ENCODE peak calls at places on chromosomes 7 and 10, in ten cellular contexts. F, S, Y, O, H, R, U, V, Q and A are unnamed samples.
A peak's percentile ranks its signal among the peaks of the same experiment; 100 is the strongest.

GRCh38 chr7:102197161-102197560 is 89.5 kb upstream of the SH2B2 start:
- DNase-seq in F (no peak), S (no peak), Y (no peak), O (no peak), H (no peak), R (no peak), U (no peak), V (no peak), Q (no peak), A (no peak)

GRCh38 chr7:11428877-11429617 is 403.0 kb downstream of the THSD7A start:
- DNase-seq in F (no peak), S (no peak), Y (no peak), O (no peak), H (no peak), R (no peak), U (no peak), V (no peak), Q (no peak), A (no peak)

GRCh38 chr10:80165173-80165572 is 32.6 kb downstream of the PLAC9 start:
- DNase-seq in F (no peak), S (peak; percentile 37), Y (peak; percentile 76), O (no peak), H (no peak), R (no peak), U (peak; percentile 67), V (no peak), Q (no peak), A (no peak)

GRCh38 chr10:119030421-119031250 is 1.1 kb downstream of the NANOS1 start:
- DNase-seq in F (no peak), S (peak; percentile 80), Y (peak; percentile 57), O (no peak), H (peak; percentile 52), R (peak; percentile 69), U (peak; percentile 25), V (peak; percentile 27), Q (peak; percentile 39), A (no peak)

GRCh38 chr7:17009007-17009719 is 127.4 kb upstream of the AGR3 start:
- DNase-seq in F (peak; percentile 16), S (no peak), Y (peak; percentile 68), O (no peak), H (peak; percentile 18), R (no peak), U (no peak), V (no peak), Q (no peak), A (no peak)

GRCh38 chr7:99563650-99564049 is 5.2 kb downstream of the ZNF655 start:
- DNase-seq in F (peak; percentile 15), S (no peak), Y (peak; percentile 62), O (peak; percentile 41), H (no peak), R (no peak), U (peak; percentile 87), V (no peak), Q (no peak), A (no peak)

GRCh38 chr7:65980478-65981250 is 1.3 kb downstream of the GUSB start:
- DNase-seq in F (peak; percentile 21), S (peak; percentile 86), Y (peak; percentile 11), O (no peak), H (no peak), R (peak; percentile 77), U (peak; percentile 12), V (no peak), Q (peak; percentile 34), A (no peak)

GRCh38 chr10:126839094-126839761 is 66.0 kb upstream of the DOCK1 start:
- DNase-seq in F (peak; percentile 70), S (no peak), Y (no peak), O (peak; percentile 92), H (no peak), R (no peak), U (no peak), V (peak; percentile 78), Q (no peak), A (no peak)

GRCh38 chr10:131015271-131015670 is 296.2 kb downstream of the TCERG1L start:
- DNase-seq in F (no peak), S (peak; percentile 22), Y (no peak), O (no peak), H (no peak), R (no peak), U (no peak), V (no peak), Q (no peak), A (no peak)

GRCh38 chr7:27551803-27552202 is 110.9 kb downstream of the HIBADH start:
- DNase-seq in F (no peak), S (no peak), Y (no peak), O (no peak), H (no peak), R (no peak), U (no peak), V (no peak), Q (no peak), A (no peak)

GRCh38 chr10:79001082-79001885 is 67.5 kb upstream of the ZMIZ1 start:
- DNase-seq in F (no peak), S (no peak), Y (peak; percentile 65), O (no peak), H (no peak), R (peak; percentile 26), U (no peak), V (no peak), Q (no peak), A (no peak)

GRCh38 chr7:27124979-27125689 is 5.4 kb downstream of the HOXA4 start:
- DNase-seq in F (no peak), S (no peak), Y (no peak), O (no peak), H (no peak), R (no peak), U (no peak), V (no peak), Q (no peak), A (no peak)

GRCh38 chr10:13712799-13713581 is 126.2 kb downstream of the PRPF18 start:
- DNase-seq in F (peak; percentile 36), S (peak; percentile 81), Y (peak; percentile 95), O (no peak), H (no peak), R (peak; percentile 88), U (peak; percentile 98), V (no peak), Q (peak; percentile 5), A (no peak)

GRCh38 chr10:123038782-123039631 is 30.2 kb downstream of the ACADSB start:
- DNase-seq in F (no peak), S (no peak), Y (no peak), O (no peak), H (peak; percentile 29), R (no peak), U (no peak), V (no peak), Q (no peak), A (no peak)

GRCh38 chr10:34075269-34075926 is 739.7 kb downstream of the PARD3 start:
- DNase-seq in F (no peak), S (no peak), Y (no peak), O (no peak), H (peak; percentile 21), R (peak; percentile 62), U (no peak), V (peak; percentile 49), Q (no peak), A (no peak)

GRCh38 chr10:985361-985760 is 2.9 kb upstream of the GTPBP4 start:
- DNase-seq in F (no peak), S (no peak), Y (no peak), O (no peak), H (no peak), R (no peak), U (no peak), V (no peak), Q (no peak), A (no peak)
- H3K27ac ChIP-seq in F (peak overlapping the region; percentile 98), S (peak overlapping the region; percentile 43), Y (no peak overlapping the region), O (no peak overlapping the region), H (no peak overlapping the region), R (no peak overlapping the region), U (peak overlapping the region; percentile 98), V (no peak overlapping the region), Q (no peak overlapping the region), A (no peak overlapping the region)

GRCh38 chr10:26697163-26697921 is at the start of gene PDSS1:
- DNase-seq in F (peak; percentile 81), S (peak; percentile 90), Y (peak; percentile 74), O (peak; percentile 81), H (peak; percentile 46), R (peak; percentile 91), U (peak; percentile 33), V (peak; percentile 54), Q (peak; percentile 60), A (no peak)
- H3K27ac ChIP-seq in F (peak within 1 kb of the TSS; percentile 96), S (peak within 1 kb of the TSS; percentile 97), Y (peak within 1 kb of the TSS; percentile 88), O (peak within 1 kb of the TSS; percentile 79), H (peak within 1 kb of the TSS; percentile 89), R (peak within 1 kb of the TSS; percentile 39), U (peak within 1 kb of the TSS; percentile 78), V (peak within 1 kb of the TSS; percentile 83), Q (peak within 1 kb of the TSS; percentile 69), A (peak within 1 kb of the TSS; percentile 62)

GRCh38 chr10:99982728-99983127 is 27.0 kb downstream of the DNMBP start:
- DNase-seq in F (no peak), S (no peak), Y (no peak), O (no peak), H (no peak), R (no peak), U (no peak), V (no peak), Q (no peak), A (no peak)
- H3K27ac ChIP-seq in F (peak overlapping the region; percentile 80), S (no peak overlapping the region), Y (no peak overlapping the region), O (no peak overlapping the region), H (no peak overlapping the region), R (no peak overlapping the region), U (peak overlapping the region; percentile 28), V (no peak overlapping the region), Q (no peak overlapping the region), A (no peak overlapping the region)

GRCh38 chr10:122010405-122011050 is 21.6 kb downstream of the TACC2 start:
- DNase-seq in F (no peak), S (no peak), Y (peak; percentile 71), O (no peak), H (no peak), R (no peak), U (no peak), V (no peak), Q (no peak), A (no peak)

GRCh38 chr10:122014652-122015248 is 25.8 kb downstream of the TACC2 start:
- DNase-seq in F (peak; percentile 48), S (no peak), Y (no peak), O (no peak), H (peak; percentile 55), R (no peak), U (no peak), V (peak; percentile 65), Q (no peak), A (no peak)

GRCh38 chr10:122007415-122007814 is 18.5 kb downstream of the TACC2 start:
- DNase-seq in F (no peak), S (no peak), Y (no peak), O (no peak), H (no peak), R (no peak), U (no peak), V (no peak), Q (no peak), A (no peak)

GRCh38 chr10:122013311-122013780 is 24.4 kb downstream of the TACC2 start:
- DNase-seq in F (peak; percentile 74), S (no peak), Y (no peak), O (no peak), H (peak; percentile 68), R (no peak), U (no peak), V (no peak), Q (no peak), A (no peak)

DNA sequence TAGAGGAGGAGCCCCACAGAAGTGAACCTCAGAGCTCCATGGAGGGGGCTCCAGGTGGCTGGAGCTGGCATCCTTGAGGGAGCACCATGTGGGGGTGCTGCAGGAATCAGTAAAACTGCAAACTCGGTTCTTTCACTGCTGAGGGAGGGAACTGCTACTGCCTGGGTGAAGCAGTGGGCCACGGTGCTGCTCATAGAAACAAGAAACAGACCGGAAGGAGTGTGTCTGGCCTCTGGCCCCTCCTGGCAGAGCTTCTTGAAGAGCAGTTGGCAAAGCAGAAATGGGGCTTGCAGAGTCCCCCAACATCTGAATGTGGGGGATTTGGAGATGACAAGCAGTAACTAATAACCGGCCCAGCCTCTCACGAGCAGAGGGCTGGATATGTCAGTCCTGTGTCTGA is 23.8 kb downstream of the TACC2 start:
- DNase-seq in F (no peak), S (no peak), Y (no peak), O (no peak), H (no peak), R (no peak), U (no peak), V (no peak), Q (no peak), A (no peak)
- H3K27ac ChIP-seq in F (peak overlapping the region; percentile 91), S (no peak overlapping the region), Y (no peak overlapping the region), O (no peak overlapping the region), H (no peak overlapping the region), R (peak overlapping the region; percentile 97), U (no peak overlapping the region), V (no peak overlapping the region), Q (no peak overlapping the region), A (no peak overlapping the region)